ENCODE peak calls at places on chromosomes 3 and 15, in five cellular contexts. Y, K, E, H and Q are unnamed samples.

GRCh38 chr15:32029862-32030781 is at the start of gene CHRNA7:
- DNase-seq in Y (no peak), E (peak), H (peak), K (peak), Q (peak)

GRCh38 chr3:127844326-127844942 is 22.1 kb upstream of the MGLL start:
- DNase-seq in K (no peak), H (no peak), E (no peak), Y (no peak), Q (no peak)

GRCh38 chr15:51642696-51643095 is 20.1 kb upstream of the DMXL2 start:
- DNase-seq in E (no peak), H (no peak), K (no peak), Y (no peak), Q (no peak)

GRCh38 chr15:87604857-87605446 is 651.6 kb downstream of the NTRK3 start:
- DNase-seq in K (no peak), E (no peak), H (peak), Y (no peak), Q (no peak)

GRCh38 chr3:100213891-100214573 is 46.8 kb upstream of the TBC1D23 start:
- DNase-seq in E (no peak), Y (no peak), H (peak), K (no peak), Q (no peak)

GRCh38 chr3:10933021-10933420 is 59.5 kb upstream of the SLC6A1 start:
- DNase-seq in K (no peak), E (peak), H (no peak), Y (no peak), Q (no peak)

GRCh38 chr15:31483924-31484368 is 157.3 kb downstream of the KLF13 start:
- DNase-seq in K (peak), E (no peak), Y (peak), H (no peak), Q (no peak)

GRCh38 chr3:152737021-152737908 is 97.7 kb upstream of the P2RY1 start:
- DNase-seq in K (peak), Y (no peak), E (no peak), H (peak), Q (no peak)

GRCh38 chr15:69976366-69976994 is 121.2 kb downstream of the TLE3 start:
- DNase-seq in Y (peak), E (no peak), K (no peak), H (peak), Q (no peak)

GRCh38 chr15:74725241-74725774 is at the start of gene CYP1A1:
- DNase-seq in Y (peak), K (no peak), E (peak), H (peak), Q (no peak)

GRCh38 chr3:4042869-4043268 is 243.6 kb downstream of the LRRN1 start:
- DNase-seq in E (no peak), H (no peak), Y (no peak), K (no peak), Q (no peak)

GRCh38 chr15:52337198-52337853 is 41.7 kb upstream of the MYO5C start:
- DNase-seq in Y (no peak), K (no peak), E (no peak), H (peak), Q (no peak)

GRCh38 chr3:188262913-188263683 is 109.1 kb downstream of the LPP start:
- DNase-seq in H (peak), Y (no peak), K (peak), E (peak), Q (no peak)

GRCh38 chr3:101184111-101184510 is 136.3 kb downstream of the IMPG2 start:
- DNase-seq in K (no peak), Y (no peak), E (no peak), H (no peak), Q (no peak)